ENCODE peak calls at places on chromosomes 6 and 20, in eight cellular contexts. One of them, this sample, is unnamed.

GRCh38 chr6:48626421-48626820 is 515.4 kb upstream of the PTCHD4 start:
- DNase-seq in choroid plexus epithelial cell: no peak
- DNase-seq in MM.1S: no peak
- DNase-seq in AG04449: no peak
- DNase-seq in stimulated activated CD8-positive, alpha-beta memory T cell treated with anti-CD3 and anti-CD28 coated beads, Interleukin-4, amount 100 ng/mL, for 24 hours: no peak
- DNase-seq in astrocyte of the spinal cord: no peak
- DNase-seq in stimulated activated CD4-positive, alpha-beta T cell treated with anti-CD3 and anti-CD28 coated beads, Interleukin-1b, Interleukin-23, amount 100 ng/mL, for 4 hours: no peak
- DNase-seq in T follicular helper cell: no peak
- DNase-seq in this sample: no peak

GRCh38 chr6:148211777-148212324 is 130.8 kb upstream of the SASH1 start:
- DNase-seq in choroid plexus epithelial cell: no peak
- DNase-seq in T follicular helper cell: no peak
- DNase-seq in astrocyte of the spinal cord: no peak
- DNase-seq in MM.1S: no peak
- DNase-seq in stimulated activated CD4-positive, alpha-beta T cell treated with anti-CD3 and anti-CD28 coated beads, Interleukin-1b, Interleukin-23, amount 100 ng/mL, for 4 hours: no peak
- DNase-seq in stimulated activated CD8-positive, alpha-beta memory T cell treated with anti-CD3 and anti-CD28 coated beads, Interleukin-4, amount 100 ng/mL, for 24 hours: no peak
- DNase-seq in AG04449: no peak
- DNase-seq in this sample: no peak

GRCh38 chr6:38646166-38646565 is 6.4 kb upstream of the BTBD9 start:
- DNase-seq in T follicular helper cell: no peak
- DNase-seq in astrocyte of the spinal cord: peak; percentile 7
- DNase-seq in MM.1S: no peak
- DNase-seq in AG04449: no peak
- DNase-seq in stimulated activated CD4-positive, alpha-beta T cell treated with anti-CD3 and anti-CD28 coated beads, Interleukin-1b, Interleukin-23, amount 100 ng/mL, for 4 hours: no peak
- DNase-seq in choroid plexus epithelial cell: peak; percentile 24
- DNase-seq in stimulated activated CD8-positive, alpha-beta memory T cell treated with anti-CD3 and anti-CD28 coated beads, Interleukin-4, amount 100 ng/mL, for 24 hours: no peak
- DNase-seq in this sample: no peak

GRCh38 chr20:50195524-50196120 is 5.0 kb downstream of the CEBPB start:
- DNase-seq in AG04449: no peak
- DNase-seq in MM.1S: no peak
- DNase-seq in astrocyte of the spinal cord: no peak
- DNase-seq in choroid plexus epithelial cell: no peak
- DNase-seq in T follicular helper cell: no peak
- DNase-seq in stimulated activated CD4-positive, alpha-beta T cell treated with anti-CD3 and anti-CD28 coated beads, Interleukin-1b, Interleukin-23, amount 100 ng/mL, for 4 hours: no peak
- DNase-seq in stimulated activated CD8-positive, alpha-beta memory T cell treated with anti-CD3 and anti-CD28 coated beads, Interleukin-4, amount 100 ng/mL, for 24 hours: no peak
- DNase-seq in this sample: no peak

GRCh38 chr6:30922447-30922852 is 8.4 kb downstream of the VARS2 start:
- DNase-seq in AG04449: no peak
- DNase-seq in stimulated activated CD8-positive, alpha-beta memory T cell treated with anti-CD3 and anti-CD28 coated beads, Interleukin-4, amount 100 ng/mL, for 24 hours: no peak
- DNase-seq in MM.1S: no peak
- DNase-seq in choroid plexus epithelial cell: no peak
- DNase-seq in T follicular helper cell: no peak
- DNase-seq in stimulated activated CD4-positive, alpha-beta T cell treated with anti-CD3 and anti-CD28 coated beads, Interleukin-1b, Interleukin-23, amount 100 ng/mL, for 4 hours: no peak
- DNase-seq in astrocyte of the spinal cord: no peak
- DNase-seq in this sample: no peak

GRCh38 chr6:6407061-6407723 is 86.7 kb upstream of the F13A1 start:
- DNase-seq in AG04449: no peak
- DNase-seq in stimulated activated CD4-positive, alpha-beta T cell treated with anti-CD3 and anti-CD28 coated beads, Interleukin-1b, Interleukin-23, amount 100 ng/mL, for 4 hours: no peak
- DNase-seq in MM.1S: no peak
- DNase-seq in choroid plexus epithelial cell: no peak
- DNase-seq in astrocyte of the spinal cord: no peak
- DNase-seq in T follicular helper cell: no peak
- DNase-seq in stimulated activated CD8-positive, alpha-beta memory T cell treated with anti-CD3 and anti-CD28 coated beads, Interleukin-4, amount 100 ng/mL, for 24 hours: no peak
- DNase-seq in this sample: no peak

GRCh38 chr6:13664703-13665352 is 46.8 kb downstream of the RANBP9 start:
- DNase-seq in stimulated activated CD8-positive, alpha-beta memory T cell treated with anti-CD3 and anti-CD28 coated beads, Interleukin-4, amount 100 ng/mL, for 24 hours: no peak
- DNase-seq in AG04449: no peak
- DNase-seq in MM.1S: no peak
- DNase-seq in stimulated activated CD4-positive, alpha-beta T cell treated with anti-CD3 and anti-CD28 coated beads, Interleukin-1b, Interleukin-23, amount 100 ng/mL, for 4 hours: no peak
- DNase-seq in choroid plexus epithelial cell: no peak
- DNase-seq in T follicular helper cell: no peak
- DNase-seq in astrocyte of the spinal cord: no peak
- DNase-seq in this sample: no peak

GRCh38 chr20:12306107-12306506 is 388.4 kb downstream of the BTBD3 start:
- DNase-seq in AG04449: no peak
- DNase-seq in astrocyte of the spinal cord: no peak
- DNase-seq in T follicular helper cell: no peak
- DNase-seq in choroid plexus epithelial cell: peak; percentile 2
- DNase-seq in MM.1S: no peak
- DNase-seq in stimulated activated CD8-positive, alpha-beta memory T cell treated with anti-CD3 and anti-CD28 coated beads, Interleukin-4, amount 100 ng/mL, for 24 hours: no peak
- DNase-seq in stimulated activated CD4-positive, alpha-beta T cell treated with anti-CD3 and anti-CD28 coated beads, Interleukin-1b, Interleukin-23, amount 100 ng/mL, for 4 hours: no peak
- DNase-seq in this sample: no peak

GRCh38 chr6:39452306-39452705 is 129.8 kb upstream of the KCNK16 start:
- DNase-seq in stimulated activated CD4-positive, alpha-beta T cell treated with anti-CD3 and anti-CD28 coated beads, Interleukin-1b, Interleukin-23, amount 100 ng/mL, for 4 hours: no peak
- DNase-seq in stimulated activated CD8-positive, alpha-beta memory T cell treated with anti-CD3 and anti-CD28 coated beads, Interleukin-4, amount 100 ng/mL, for 24 hours: no peak
- DNase-seq in T follicular helper cell: no peak
- DNase-seq in AG04449: no peak
- DNase-seq in MM.1S: no peak
- DNase-seq in choroid plexus epithelial cell: peak; percentile 41
- DNase-seq in astrocyte of the spinal cord: peak; percentile 77
- DNase-seq in this sample: no peak

GRCh38 chr6:28336284-28337024 is 506 bp upstream of the ZSCAN31 start:
- DNase-seq in stimulated activated CD8-positive, alpha-beta memory T cell treated with anti-CD3 and anti-CD28 coated beads, Interleukin-4, amount 100 ng/mL, for 24 hours: no peak
- DNase-seq in stimulated activated CD4-positive, alpha-beta T cell treated with anti-CD3 and anti-CD28 coated beads, Interleukin-1b, Interleukin-23, amount 100 ng/mL, for 4 hours: no peak
- DNase-seq in T follicular helper cell: no peak
- DNase-seq in astrocyte of the spinal cord: peak; percentile 51
- DNase-seq in MM.1S: peak; percentile 53
- DNase-seq in choroid plexus epithelial cell: peak; percentile 26
- DNase-seq in AG04449: no peak
- DNase-seq in this sample: peak; percentile 40

GRCh38 chr6:19866900-19867627 is 29.9 kb downstream of the ID4 start:
- DNase-seq in MM.1S: peak; percentile 17
- DNase-seq in AG04449: no peak
- DNase-seq in stimulated activated CD4-positive, alpha-beta T cell treated with anti-CD3 and anti-CD28 coated beads, Interleukin-1b, Interleukin-23, amount 100 ng/mL, for 4 hours: no peak
- DNase-seq in choroid plexus epithelial cell: peak; percentile 82
- DNase-seq in stimulated activated CD8-positive, alpha-beta memory T cell treated with anti-CD3 and anti-CD28 coated beads, Interleukin-4, amount 100 ng/mL, for 24 hours: no peak
- DNase-seq in astrocyte of the spinal cord: peak; percentile 57
- DNase-seq in T follicular helper cell: no peak
- DNase-seq in this sample: no peak

GRCh38 chr20:60035486-60035885 is 77.3 kb downstream of the CDH26 start:
- DNase-seq in stimulated activated CD8-positive, alpha-beta memory T cell treated with anti-CD3 and anti-CD28 coated beads, Interleukin-4, amount 100 ng/mL, for 24 hours: no peak
- DNase-seq in choroid plexus epithelial cell: no peak
- DNase-seq in AG04449: no peak
- DNase-seq in astrocyte of the spinal cord: no peak
- DNase-seq in MM.1S: no peak
- DNase-seq in T follicular helper cell: no peak
- DNase-seq in stimulated activated CD4-positive, alpha-beta T cell treated with anti-CD3 and anti-CD28 coated beads, Interleukin-1b, Interleukin-23, amount 100 ng/mL, for 4 hours: no peak
- DNase-seq in this sample: no peak

GRCh38 chr20:5557123-5557522 is 193.1 kb upstream of the SHLD1 start:
- DNase-seq in stimulated activated CD8-positive, alpha-beta memory T cell treated with anti-CD3 and anti-CD28 coated beads, Interleukin-4, amount 100 ng/mL, for 24 hours: peak; percentile 30
- DNase-seq in MM.1S: peak; percentile 51
- DNase-seq in choroid plexus epithelial cell: peak; percentile 84
- DNase-seq in AG04449: no peak
- DNase-seq in stimulated activated CD4-positive, alpha-beta T cell treated with anti-CD3 and anti-CD28 coated beads, Interleukin-1b, Interleukin-23, amount 100 ng/mL, for 4 hours: peak; percentile 12
- DNase-seq in astrocyte of the spinal cord: peak; percentile 50
- DNase-seq in T follicular helper cell: peak; percentile 31
- DNase-seq in this sample: peak; percentile 58

GRCh38 chr6:34549804-34550202 is 6.3 kb downstream of the SPDEF start:
- DNase-seq in AG04449: no peak
- DNase-seq in stimulated activated CD4-positive, alpha-beta T cell treated with anti-CD3 and anti-CD28 coated beads, Interleukin-1b, Interleukin-23, amount 100 ng/mL, for 4 hours: no peak
- DNase-seq in choroid plexus epithelial cell: no peak
- DNase-seq in MM.1S: no peak
- DNase-seq in T follicular helper cell: no peak
- DNase-seq in stimulated activated CD8-positive, alpha-beta memory T cell treated with anti-CD3 and anti-CD28 coated beads, Interleukin-4, amount 100 ng/mL, for 24 hours: no peak
- DNase-seq in astrocyte of the spinal cord: no peak
- DNase-seq in this sample: no peak

GRCh38 chr6:158311193-158311592 is 1.1 kb upstream of the TULP4 start:
- DNase-seq in choroid plexus epithelial cell: peak; percentile 32
- DNase-seq in T follicular helper cell: no peak
- DNase-seq in stimulated activated CD8-positive, alpha-beta memory T cell treated with anti-CD3 and anti-CD28 coated beads, Interleukin-4, amount 100 ng/mL, for 24 hours: no peak
- DNase-seq in MM.1S: no peak
- DNase-seq in stimulated activated CD4-positive, alpha-beta T cell treated with anti-CD3 and anti-CD28 coated beads, Interleukin-1b, Interleukin-23, amount 100 ng/mL, for 4 hours: no peak
- DNase-seq in astrocyte of the spinal cord: no peak
- DNase-seq in AG04449: no peak
- DNase-seq in this sample: no peak

GRCh38 chr6:37514840-37515239 is 15.1 kb upstream of the CCDC167 start:
- DNase-seq in MM.1S: no peak
- DNase-seq in stimulated activated CD8-positive, alpha-beta memory T cell treated with anti-CD3 and anti-CD28 coated beads, Interleukin-4, amount 100 ng/mL, for 24 hours: no peak
- DNase-seq in stimulated activated CD4-positive, alpha-beta T cell treated with anti-CD3 and anti-CD28 coated beads, Interleukin-1b, Interleukin-23, amount 100 ng/mL, for 4 hours: no peak
- DNase-seq in T follicular helper cell: no peak
- DNase-seq in AG04449: no peak
- DNase-seq in choroid plexus epithelial cell: no peak
- DNase-seq in astrocyte of the spinal cord: no peak
- DNase-seq in this sample: no peak

GRCh38 chr6:153092082-153093013 is 38.7 kb downstream of the RGS17 start:
- DNase-seq in astrocyte of the spinal cord: peak; percentile 92
- DNase-seq in T follicular helper cell: no peak
- DNase-seq in AG04449: peak; percentile 62
- DNase-seq in choroid plexus epithelial cell: peak; percentile 96
- DNase-seq in stimulated activated CD4-positive, alpha-beta T cell treated with anti-CD3 and anti-CD28 coated beads, Interleukin-1b, Interleukin-23, amount 100 ng/mL, for 4 hours: no peak
- DNase-seq in stimulated activated CD8-positive, alpha-beta memory T cell treated with anti-CD3 and anti-CD28 coated beads, Interleukin-4, amount 100 ng/mL, for 24 hours: no peak
- DNase-seq in MM.1S: no peak
- DNase-seq in this sample: no peak

GRCh38 chr6:34358389-34358906 is 34.0 kb downstream of the NUDT3 start:
- DNase-seq in MM.1S: no peak
- DNase-seq in stimulated activated CD8-positive, alpha-beta memory T cell treated with anti-CD3 and anti-CD28 coated beads, Interleukin-4, amount 100 ng/mL, for 24 hours: no peak
- DNase-seq in AG04449: peak; percentile 17
- DNase-seq in stimulated activated CD4-positive, alpha-beta T cell treated with anti-CD3 and anti-CD28 coated beads, Interleukin-1b, Interleukin-23, amount 100 ng/mL, for 4 hours: no peak
- DNase-seq in choroid plexus epithelial cell: peak; percentile 90
- DNase-seq in astrocyte of the spinal cord: peak; percentile 82
- DNase-seq in T follicular helper cell: no peak
- DNase-seq in this sample: no peak

GRCh38 chr6:2893276-2893675 is 9.8 kb downstream of the SERPINB9 start:
- DNase-seq in astrocyte of the spinal cord: no peak
- DNase-seq in stimulated activated CD8-positive, alpha-beta memory T cell treated with anti-CD3 and anti-CD28 coated beads, Interleukin-4, amount 100 ng/mL, for 24 hours: no peak
- DNase-seq in choroid plexus epithelial cell: no peak
- DNase-seq in T follicular helper cell: no peak
- DNase-seq in MM.1S: no peak
- DNase-seq in stimulated activated CD4-positive, alpha-beta T cell treated with anti-CD3 and anti-CD28 coated beads, Interleukin-1b, Interleukin-23, amount 100 ng/mL, for 4 hours: no peak
- DNase-seq in AG04449: no peak
- DNase-seq in this sample: no peak

GRCh38 chr6:137873273-137873762 is 6.3 kb downstream of the TNFAIP3 start:
- DNase-seq in choroid plexus epithelial cell: peak; percentile 98
- DNase-seq in stimulated activated CD4-positive, alpha-beta T cell treated with anti-CD3 and anti-CD28 coated beads, Interleukin-1b, Interleukin-23, amount 100 ng/mL, for 4 hours: peak; percentile 73
- DNase-seq in stimulated activated CD8-positive, alpha-beta memory T cell treated with anti-CD3 and anti-CD28 coated beads, Interleukin-4, amount 100 ng/mL, for 24 hours: peak; percentile 68
- DNase-seq in MM.1S: no peak
- DNase-seq in T follicular helper cell: no peak
- DNase-seq in AG04449: no peak
- DNase-seq in astrocyte of the spinal cord: peak; percentile 86
- DNase-seq in this sample: peak; percentile 85

GRCh38 chr6:105753184-105754097 is 332.7 kb upstream of the PRDM1 start:
- DNase-seq in MM.1S: no peak
- DNase-seq in stimulated activated CD4-positive, alpha-beta T cell treated with anti-CD3 and anti-CD28 coated beads, Interleukin-1b, Interleukin-23, amount 100 ng/mL, for 4 hours: no peak
- DNase-seq in astrocyte of the spinal cord: peak; percentile 45
- DNase-seq in choroid plexus epithelial cell: no peak
- DNase-seq in T follicular helper cell: no peak
- DNase-seq in stimulated activated CD8-positive, alpha-beta memory T cell treated with anti-CD3 and anti-CD28 coated beads, Interleukin-4, amount 100 ng/mL, for 24 hours: no peak
- DNase-seq in AG04449: no peak
- DNase-seq in this sample: no peak

GRCh38 chr6:158312672-158313397 is 570 bp downstream of the TULP4 start:
- DNase-seq in MM.1S: no peak
- DNase-seq in choroid plexus epithelial cell: no peak
- DNase-seq in AG04449: no peak
- DNase-seq in stimulated activated CD8-positive, alpha-beta memory T cell treated with anti-CD3 and anti-CD28 coated beads, Interleukin-4, amount 100 ng/mL, for 24 hours: no peak
- DNase-seq in astrocyte of the spinal cord: no peak
- DNase-seq in stimulated activated CD4-positive, alpha-beta T cell treated with anti-CD3 and anti-CD28 coated beads, Interleukin-1b, Interleukin-23, amount 100 ng/mL, for 4 hours: no peak
- DNase-seq in T follicular helper cell: no peak
- DNase-seq in this sample: no peak

GRCh38 chr20:34322267-34323105 is 19.3 kb upstream of the AHCY start:
- DNase-seq in MM.1S: no peak
- DNase-seq in astrocyte of the spinal cord: no peak
- DNase-seq in AG04449: no peak
- DNase-seq in T follicular helper cell: no peak
- DNase-seq in choroid plexus epithelial cell: no peak
- DNase-seq in stimulated activated CD8-positive, alpha-beta memory T cell treated with anti-CD3 and anti-CD28 coated beads, Interleukin-4, amount 100 ng/mL, for 24 hours: no peak
- DNase-seq in stimulated activated CD4-positive, alpha-beta T cell treated with anti-CD3 and anti-CD28 coated beads, Interleukin-1b, Interleukin-23, amount 100 ng/mL, for 4 hours: no peak
- DNase-seq in this sample: no peak

GRCh38 chr20:44123251-44123650 is 63.7 kb downstream of the JPH2 start:
- DNase-seq in stimulated activated CD8-positive, alpha-beta memory T cell treated with anti-CD3 and anti-CD28 coated beads, Interleukin-4, amount 100 ng/mL, for 24 hours: no peak
- DNase-seq in T follicular helper cell: no peak
- DNase-seq in stimulated activated CD4-positive, alpha-beta T cell treated with anti-CD3 and anti-CD28 coated beads, Interleukin-1b, Interleukin-23, amount 100 ng/mL, for 4 hours: no peak
- DNase-seq in astrocyte of the spinal cord: no peak
- DNase-seq in choroid plexus epithelial cell: no peak
- DNase-seq in MM.1S: no peak
- DNase-seq in AG04449: no peak
- DNase-seq in this sample: no peak

GRCh38 chr6:84462697-84463096 is 235.3 kb upstream of the CEP162 start:
- DNase-seq in stimulated activated CD4-positive, alpha-beta T cell treated with anti-CD3 and anti-CD28 coated beads, Interleukin-1b, Interleukin-23, amount 100 ng/mL, for 4 hours: no peak
- DNase-seq in choroid plexus epithelial cell: peak; percentile 76
- DNase-seq in astrocyte of the spinal cord: peak; percentile 76
- DNase-seq in AG04449: peak; percentile 53
- DNase-seq in T follicular helper cell: no peak
- DNase-seq in stimulated activated CD8-positive, alpha-beta memory T cell treated with anti-CD3 and anti-CD28 coated beads, Interleukin-4, amount 100 ng/mL, for 24 hours: no peak
- DNase-seq in MM.1S: no peak
- DNase-seq in this sample: no peak

GRCh38 chr6:32047084-32047478 is 8.9 kb downstream of the CYP21A2 start:
- DNase-seq in stimulated activated CD8-positive, alpha-beta memory T cell treated with anti-CD3 and anti-CD28 coated beads, Interleukin-4, amount 100 ng/mL, for 24 hours: no peak
- DNase-seq in MM.1S: no peak
- DNase-seq in choroid plexus epithelial cell: peak; percentile 18
- DNase-seq in astrocyte of the spinal cord: peak; percentile 23
- DNase-seq in AG04449: no peak
- DNase-seq in T follicular helper cell: no peak
- DNase-seq in stimulated activated CD4-positive, alpha-beta T cell treated with anti-CD3 and anti-CD28 coated beads, Interleukin-1b, Interleukin-23, amount 100 ng/mL, for 4 hours: no peak
- DNase-seq in this sample: peak; percentile 68

GRCh38 chr6:156912431-156912830 is 135.3 kb downstream of the ARID1B start:
- DNase-seq in MM.1S: peak; percentile 10
- DNase-seq in T follicular helper cell: no peak
- DNase-seq in stimulated activated CD4-positive, alpha-beta T cell treated with anti-CD3 and anti-CD28 coated beads, Interleukin-1b, Interleukin-23, amount 100 ng/mL, for 4 hours: no peak
- DNase-seq in astrocyte of the spinal cord: no peak
- DNase-seq in choroid plexus epithelial cell: no peak
- DNase-seq in stimulated activated CD8-positive, alpha-beta memory T cell treated with anti-CD3 and anti-CD28 coated beads, Interleukin-4, amount 100 ng/mL, for 24 hours: no peak
- DNase-seq in AG04449: no peak
- DNase-seq in this sample: no peak

GRCh38 chr20:20580139-20580538 is 132.3 kb downstream of the RALGAPA2 start:
- DNase-seq in stimulated activated CD8-positive, alpha-beta memory T cell treated with anti-CD3 and anti-CD28 coated beads, Interleukin-4, amount 100 ng/mL, for 24 hours: no peak
- DNase-seq in choroid plexus epithelial cell: no peak
- DNase-seq in stimulated activated CD4-positive, alpha-beta T cell treated with anti-CD3 and anti-CD28 coated beads, Interleukin-1b, Interleukin-23, amount 100 ng/mL, for 4 hours: no peak
- DNase-seq in astrocyte of the spinal cord: no peak
- DNase-seq in T follicular helper cell: no peak
- DNase-seq in AG04449: no peak
- DNase-seq in MM.1S: no peak
- DNase-seq in this sample: no peak

GRCh38 chr6:81890846-81891245 is 138.4 kb upstream of the TENT5A start:
- DNase-seq in choroid plexus epithelial cell: peak; percentile 68
- DNase-seq in MM.1S: no peak
- DNase-seq in T follicular helper cell: no peak
- DNase-seq in astrocyte of the spinal cord: peak; percentile 94
- DNase-seq in AG04449: peak; percentile 94
- DNase-seq in stimulated activated CD4-positive, alpha-beta T cell treated with anti-CD3 and anti-CD28 coated beads, Interleukin-1b, Interleukin-23, amount 100 ng/mL, for 4 hours: no peak
- DNase-seq in stimulated activated CD8-positive, alpha-beta memory T cell treated with anti-CD3 and anti-CD28 coated beads, Interleukin-4, amount 100 ng/mL, for 24 hours: no peak
- DNase-seq in this sample: no peak

GRCh38 chr6:30711758-30712380 is 5.2 kb downstream of the MDC1 start:
- DNase-seq in choroid plexus epithelial cell: no peak
- DNase-seq in AG04449: no peak
- DNase-seq in stimulated activated CD8-positive, alpha-beta memory T cell treated with anti-CD3 and anti-CD28 coated beads, Interleukin-4, amount 100 ng/mL, for 24 hours: no peak
- DNase-seq in T follicular helper cell: no peak
- DNase-seq in stimulated activated CD4-positive, alpha-beta T cell treated with anti-CD3 and anti-CD28 coated beads, Interleukin-1b, Interleukin-23, amount 100 ng/mL, for 4 hours: no peak
- DNase-seq in astrocyte of the spinal cord: no peak
- DNase-seq in MM.1S: no peak
- DNase-seq in this sample: no peak

GRCh38 chr20:13212750-13213149 is 8.3 kb upstream of the ISM1 start:
- DNase-seq in astrocyte of the spinal cord: no peak
- DNase-seq in T follicular helper cell: no peak
- DNase-seq in choroid plexus epithelial cell: no peak
- DNase-seq in AG04449: peak; percentile 19
- DNase-seq in stimulated activated CD4-positive, alpha-beta T cell treated with anti-CD3 and anti-CD28 coated beads, Interleukin-1b, Interleukin-23, amount 100 ng/mL, for 4 hours: no peak
- DNase-seq in MM.1S: no peak
- DNase-seq in stimulated activated CD8-positive, alpha-beta memory T cell treated with anti-CD3 and anti-CD28 coated beads, Interleukin-4, amount 100 ng/mL, for 24 hours: no peak
- DNase-seq in this sample: no peak

GRCh38 chr20:57065646-57066045 is 200.8 kb downstream of the BMP7 start:
- DNase-seq in stimulated activated CD4-positive, alpha-beta T cell treated with anti-CD3 and anti-CD28 coated beads, Interleukin-1b, Interleukin-23, amount 100 ng/mL, for 4 hours: no peak
- DNase-seq in astrocyte of the spinal cord: peak; percentile 25
- DNase-seq in choroid plexus epithelial cell: peak; percentile 34
- DNase-seq in AG04449: no peak
- DNase-seq in stimulated activated CD8-positive, alpha-beta memory T cell treated with anti-CD3 and anti-CD28 coated beads, Interleukin-4, amount 100 ng/mL, for 24 hours: no peak
- DNase-seq in MM.1S: no peak
- DNase-seq in T follicular helper cell: no peak
- DNase-seq in this sample: no peak

GRCh38 chr20:45258669-45259068 is 4.3 kb upstream of the SLPI start:
- DNase-seq in T follicular helper cell: no peak
- DNase-seq in stimulated activated CD8-positive, alpha-beta memory T cell treated with anti-CD3 and anti-CD28 coated beads, Interleukin-4, amount 100 ng/mL, for 24 hours: no peak
- DNase-seq in MM.1S: no peak
- DNase-seq in astrocyte of the spinal cord: no peak
- DNase-seq in stimulated activated CD4-positive, alpha-beta T cell treated with anti-CD3 and anti-CD28 coated beads, Interleukin-1b, Interleukin-23, amount 100 ng/mL, for 4 hours: no peak
- DNase-seq in choroid plexus epithelial cell: no peak
- DNase-seq in AG04449: no peak
- DNase-seq in this sample: no peak

GRCh38 chr6:107192739-107193296 is 77.5 kb upstream of the BEND3 start:
- DNase-seq in choroid plexus epithelial cell: no peak
- DNase-seq in AG04449: no peak
- DNase-seq in T follicular helper cell: no peak
- DNase-seq in stimulated activated CD4-positive, alpha-beta T cell treated with anti-CD3 and anti-CD28 coated beads, Interleukin-1b, Interleukin-23, amount 100 ng/mL, for 4 hours: no peak
- DNase-seq in astrocyte of the spinal cord: no peak
- DNase-seq in stimulated activated CD8-positive, alpha-beta memory T cell treated with anti-CD3 and anti-CD28 coated beads, Interleukin-4, amount 100 ng/mL, for 24 hours: no peak
- DNase-seq in MM.1S: no peak
- DNase-seq in this sample: no peak